ENCODE peak calls at places on chromosome 17, in ten cellular contexts. A, U, N, E, W, O, F, Z, I and X are unnamed samples.

GRCh38 chr17:12961655-12962054 is 56.2 kb downstream of the ELAC2 start:
- DNase-seq in A (no peak), U (no peak), N (no peak), E (no peak), W (no peak), O (no peak), F (no peak), Z (no peak), I (no peak), X (no peak)

GRCh38 chr17:76365256-76365903 is 11.7 kb upstream of the PRPSAP1 start:
- DNase-seq in A (no peak), U (no peak), N (no peak), E (no peak), W (no peak), O (no peak), F (no peak), Z (no peak), I (peak; percentile 36), X (no peak)

GRCh38 chr17:59760164-59760563 is 52.7 kb downstream of the VMP1 start:
- DNase-seq in A (no peak), U (no peak), N (no peak), E (no peak), W (no peak), O (no peak), F (no peak), Z (no peak), I (no peak), X (no peak)

GRCh38 chr17:69523252-69523861 is 108.9 kb downstream of the MAP2K6 start:
- DNase-seq in A (peak; percentile 76), U (no peak), N (peak; percentile 58), E (peak; percentile 7), W (no peak), O (peak; percentile 34), F (no peak), Z (peak; percentile 41), I (peak; percentile 40), X (no peak)

GRCh38 chr17:54891176-54891821 is 9.4 kb upstream of the TOM1L1 start:
- DNase-seq in A (peak; percentile 67), U (no peak), N (peak; percentile 61), E (peak; percentile 2), W (no peak), O (peak; percentile 56), F (peak; percentile 74), Z (peak; percentile 48), I (peak; percentile 69), X (no peak)

GRCh38 chr17:37541880-37542675 is 52.4 kb downstream of the DUSP14 start:
- DNase-seq in A (no peak), U (no peak), N (no peak), E (no peak), W (no peak), O (no peak), F (no peak), Z (no peak), I (no peak), X (no peak)

GRCh38 chr17:53227514-53227913 is 595.2 kb upstream of the KIF2B start:
- DNase-seq in A (no peak), U (no peak), N (no peak), E (no peak), W (no peak), O (no peak), F (no peak), Z (no peak), I (peak; percentile 2), X (no peak)

GRCh38 chr17:74086992-74087391 is 116.5 kb upstream of the RPL38 start:
- DNase-seq in A (no peak), U (no peak), N (no peak), E (no peak), W (no peak), O (no peak), F (no peak), Z (no peak), I (no peak), X (no peak)

GRCh38 chr17:39777534-39778365 is 40.0 kb downstream of the GRB7 start:
- DNase-seq in A (no peak), U (peak; percentile 71), N (no peak), E (no peak), W (no peak), O (no peak), F (no peak), Z (no peak), I (no peak), X (no peak)

GRCh38 chr17:45382226-45382625 is 50.4 kb downstream of the ARHGAP27 start:
- DNase-seq in A (no peak), U (no peak), N (no peak), E (no peak), W (no peak), O (no peak), F (no peak), Z (no peak), I (no peak), X (no peak)

GRCh38 chr17:1532836-1533602 is 16.6 kb upstream of the INPP5K start:
- DNase-seq in A (peak; percentile 46), U (peak; percentile 78), N (no peak), E (peak; percentile 53), W (peak; percentile 27), O (no peak), F (no peak), Z (no peak), I (peak; percentile 16), X (no peak)

GRCh38 chr17:74368341-74369152 is 1.2 kb downstream of the GPR142 start:
- DNase-seq in A (peak; percentile 61), U (peak; percentile 91), N (peak; percentile 53), E (peak; percentile 61), W (peak; percentile 58), O (no peak), F (peak; percentile 92), Z (peak; percentile 71), I (peak; percentile 55), X (no peak)

GRCh38 chr17:28878158-28878910 is 19.2 kb downstream of the FLOT2 start:
- DNase-seq in A (no peak), U (no peak), N (no peak), E (no peak), W (no peak), O (no peak), F (no peak), Z (no peak), I (no peak), X (no peak)

GRCh38 chr17:20059728-20060188 is 50.6 kb downstream of the SPECC1 start:
- DNase-seq in A (no peak), U (no peak), N (peak; percentile 39), E (no peak), W (no peak), O (no peak), F (peak; percentile 26), Z (no peak), I (peak; percentile 90), X (no peak)

GRCh38 chr17:57471941-57472368 is 215.6 kb downstream of the MSI2 start:
- DNase-seq in A (no peak), U (no peak), N (no peak), E (no peak), W (no peak), O (no peak), F (no peak), Z (no peak), I (no peak), X (no peak)

GRCh38 chr17:80837711-80838110 is 153.9 kb upstream of the CHMP6 start:
- DNase-seq in A (no peak), U (no peak), N (no peak), E (no peak), W (no peak), O (no peak), F (no peak), Z (no peak), I (no peak), X (no peak)

GRCh38 chr17:62994931-62995330 is 28.9 kb downstream of the TANC2 start:
- DNase-seq in A (no peak), U (no peak), N (no peak), E (no peak), W (no peak), O (no peak), F (no peak), Z (no peak), I (no peak), X (no peak)

GRCh38 chr17:42311240-42312034 is 23.1 kb downstream of the STAT5A start:
- DNase-seq in A (no peak), U (peak; percentile 61), N (peak; percentile 91), E (no peak), W (no peak), O (peak; percentile 64), F (no peak), Z (peak; percentile 48), I (no peak), X (peak; percentile 27)